ENCODE peak calls at places on chromosome 17, in six cellular contexts. One of them, this sample, is unnamed.

GRCh38 chr17:56230660-56231059 is 77.4 kb downstream of the ANKFN1 start:
- DNase-seq in fibroblast of lung: peak
- DNase-seq in mesendoderm: no peak
- DNase-seq in SK-N-SH: no peak
- DNase-seq in neural progenitor cell: no peak
- DNase-seq in astrocyte: peak
- DNase-seq in this sample: no peak

GRCh38 chr17:68346448-68346847 is 55.2 kb downstream of the ARSG start:
- DNase-seq in fibroblast of lung: no peak
- DNase-seq in mesendoderm: no peak
- DNase-seq in SK-N-SH: no peak
- DNase-seq in neural progenitor cell: peak
- DNase-seq in astrocyte: no peak
- DNase-seq in this sample: no peak

GRCh38 chr17:68562736-68563135 is 38.4 kb downstream of the FAM20A start:
- DNase-seq in fibroblast of lung: no peak
- DNase-seq in mesendoderm: no peak
- DNase-seq in SK-N-SH: no peak
- DNase-seq in neural progenitor cell: no peak
- DNase-seq in astrocyte: no peak
- DNase-seq in this sample: peak

GRCh38 chr17:60039509-60040442 is 38.9 kb downstream of the HEATR6 start:
- DNase-seq in fibroblast of lung: no peak
- DNase-seq in mesendoderm: peak
- DNase-seq in SK-N-SH: peak
- DNase-seq in neural progenitor cell: no peak
- DNase-seq in astrocyte: no peak
- DNase-seq in this sample: peak

GRCh38 chr17:39235555-39236221 is 9.9 kb upstream of the STAC2 start:
- DNase-seq in fibroblast of lung: peak
- DNase-seq in mesendoderm: peak
- DNase-seq in SK-N-SH: peak
- DNase-seq in neural progenitor cell: peak
- DNase-seq in astrocyte: peak
- DNase-seq in this sample: peak

GRCh38 chr17:8091033-8091687 is 3.6 kb upstream of the ALOX12B start:
- DNase-seq in fibroblast of lung: no peak
- DNase-seq in mesendoderm: no peak
- DNase-seq in SK-N-SH: no peak
- DNase-seq in neural progenitor cell: no peak
- DNase-seq in astrocyte: no peak
- DNase-seq in this sample: no peak

GRCh38 chr17:60080545-60080944 is 1.8 kb upstream of the HEATR6 start:
- DNase-seq in fibroblast of lung: no peak
- DNase-seq in mesendoderm: no peak
- DNase-seq in SK-N-SH: no peak
- DNase-seq in neural progenitor cell: no peak
- DNase-seq in astrocyte: no peak
- DNase-seq in this sample: no peak

GRCh38 chr17:76681222-76682137 is 29.3 kb downstream of the MXRA7 start:
- DNase-seq in fibroblast of lung: peak
- DNase-seq in mesendoderm: peak
- DNase-seq in SK-N-SH: peak
- DNase-seq in neural progenitor cell: peak
- DNase-seq in astrocyte: peak
- DNase-seq in this sample: peak

GRCh38 chr17:70137451-70138230 is 31.7 kb upstream of the KCNJ2 start:
- DNase-seq in fibroblast of lung: peak
- DNase-seq in mesendoderm: peak
- DNase-seq in SK-N-SH: no peak
- DNase-seq in neural progenitor cell: no peak
- DNase-seq in astrocyte: peak
- DNase-seq in this sample: peak

GRCh38 chr17:53607475-53607874 is 215.3 kb upstream of the KIF2B start:
- DNase-seq in fibroblast of lung: no peak
- DNase-seq in mesendoderm: peak
- DNase-seq in SK-N-SH: no peak
- DNase-seq in neural progenitor cell: peak
- DNase-seq in astrocyte: no peak
- DNase-seq in this sample: peak

GRCh38 chr17:63751806-63752205 is 10.2 kb upstream of the STRADA start:
- DNase-seq in fibroblast of lung: no peak
- DNase-seq in mesendoderm: no peak
- DNase-seq in SK-N-SH: no peak
- DNase-seq in neural progenitor cell: no peak
- DNase-seq in astrocyte: no peak
- DNase-seq in this sample: no peak

GRCh38 chr17:79042421-79043190 is 18.6 kb downstream of the C1QTNF1 start:
- DNase-seq in fibroblast of lung: peak
- DNase-seq in mesendoderm: peak
- DNase-seq in SK-N-SH: peak
- DNase-seq in neural progenitor cell: peak
- DNase-seq in astrocyte: no peak
- DNase-seq in this sample: peak

GRCh38 chr17:34886831-34887230 is 74.4 kb downstream of the CCT6B start:
- DNase-seq in fibroblast of lung: no peak
- DNase-seq in mesendoderm: peak
- DNase-seq in SK-N-SH: no peak
- DNase-seq in neural progenitor cell: no peak
- DNase-seq in astrocyte: no peak
- DNase-seq in this sample: peak

GRCh38 chr17:15942207-15942833 is 2.6 kb upstream of the ADORA2B start:
- DNase-seq in fibroblast of lung: no peak
- DNase-seq in mesendoderm: no peak
- DNase-seq in SK-N-SH: no peak
- DNase-seq in neural progenitor cell: no peak
- DNase-seq in astrocyte: no peak
- DNase-seq in this sample: no peak

GRCh38 chr17:10041916-10042588 is 137.0 kb upstream of the RCVRN start:
- DNase-seq in fibroblast of lung: no peak
- DNase-seq in mesendoderm: no peak
- DNase-seq in SK-N-SH: no peak
- DNase-seq in neural progenitor cell: no peak
- DNase-seq in astrocyte: no peak
- DNase-seq in this sample: no peak

GRCh38 chr17:77493901-77494663 is 353.3 kb downstream of the SEC14L1 start:
- DNase-seq in fibroblast of lung: no peak
- DNase-seq in mesendoderm: no peak
- DNase-seq in SK-N-SH: peak
- DNase-seq in neural progenitor cell: no peak
- DNase-seq in astrocyte: no peak
- DNase-seq in this sample: peak

GRCh38 chr17:68719431-68719830 is 118.3 kb upstream of the FAM20A start:
- DNase-seq in fibroblast of lung: peak
- DNase-seq in mesendoderm: no peak
- DNase-seq in SK-N-SH: no peak
- DNase-seq in neural progenitor cell: no peak
- DNase-seq in astrocyte: no peak
- DNase-seq in this sample: no peak

GRCh38 chr17:37092041-37092440 is 143.3 kb downstream of the AATF start:
- DNase-seq in fibroblast of lung: no peak
- DNase-seq in mesendoderm: no peak
- DNase-seq in SK-N-SH: no peak
- DNase-seq in neural progenitor cell: no peak
- DNase-seq in astrocyte: peak
- DNase-seq in this sample: peak

GRCh38 chr17:73962308-73962707 is 241.2 kb upstream of the RPL38 start:
- DNase-seq in fibroblast of lung: no peak
- DNase-seq in mesendoderm: no peak
- DNase-seq in SK-N-SH: no peak
- DNase-seq in neural progenitor cell: no peak
- DNase-seq in astrocyte: no peak
- DNase-seq in this sample: no peak

GRCh38 chr17:64418506-64419339 is 28.1 kb upstream of the PECAM1 start:
- DNase-seq in fibroblast of lung: peak
- DNase-seq in mesendoderm: peak
- DNase-seq in SK-N-SH: peak
- DNase-seq in neural progenitor cell: peak
- DNase-seq in astrocyte: peak
- DNase-seq in this sample: no peak

GRCh38 chr17:27551701-27552466 is 79.1 kb upstream of the LGALS9 start:
- DNase-seq in fibroblast of lung: no peak
- DNase-seq in mesendoderm: peak
- DNase-seq in SK-N-SH: no peak
- DNase-seq in neural progenitor cell: no peak
- DNase-seq in astrocyte: no peak
- DNase-seq in this sample: peak

GRCh38 chr17:68197997-68198930 is 49.6 kb upstream of the AMZ2 start:
- DNase-seq in fibroblast of lung: no peak
- DNase-seq in mesendoderm: peak
- DNase-seq in SK-N-SH: peak
- DNase-seq in neural progenitor cell: peak
- DNase-seq in astrocyte: no peak
- DNase-seq in this sample: peak

GRCh38 chr17:3724373-3725077 is 822 bp downstream of the HASPIN start:
- DNase-seq in fibroblast of lung: no peak
- DNase-seq in mesendoderm: peak
- DNase-seq in SK-N-SH: no peak
- DNase-seq in neural progenitor cell: no peak
- DNase-seq in astrocyte: no peak
- DNase-seq in this sample: no peak

GRCh38 chr17:32962320-32962707 is 29.3 kb upstream of the SPACA3 start:
- DNase-seq in fibroblast of lung: no peak
- DNase-seq in mesendoderm: peak
- DNase-seq in SK-N-SH: no peak
- DNase-seq in neural progenitor cell: no peak
- DNase-seq in astrocyte: no peak
- DNase-seq in this sample: no peak

GRCh38 chr17:68533887-68534700 is 21.9 kb downstream of the PRKAR1A start:
- DNase-seq in fibroblast of lung: peak
- DNase-seq in mesendoderm: peak
- DNase-seq in SK-N-SH: no peak
- DNase-seq in neural progenitor cell: no peak
- DNase-seq in astrocyte: peak
- DNase-seq in this sample: no peak

GRCh38 chr17:80279895-80280294 is 19.2 kb downstream of the RNF213 start:
- DNase-seq in fibroblast of lung: peak
- DNase-seq in mesendoderm: no peak
- DNase-seq in SK-N-SH: peak
- DNase-seq in neural progenitor cell: no peak
- DNase-seq in astrocyte: peak
- DNase-seq in this sample: no peak

GRCh38 chr17:44273607-44274006 is 5.7 kb upstream of the SLC4A1 start:
- DNase-seq in fibroblast of lung: no peak
- DNase-seq in mesendoderm: peak
- DNase-seq in SK-N-SH: no peak
- DNase-seq in neural progenitor cell: peak
- DNase-seq in astrocyte: no peak
- DNase-seq in this sample: peak

GRCh38 chr17:62767997-62768396 is 40.1 kb downstream of the MARCHF10 start:
- DNase-seq in fibroblast of lung: no peak
- DNase-seq in mesendoderm: no peak
- DNase-seq in SK-N-SH: no peak
- DNase-seq in neural progenitor cell: no peak
- DNase-seq in astrocyte: no peak
- DNase-seq in this sample: no peak

GRCh38 chr17:32497431-32498205 is 10.8 kb downstream of the CDK5R1 start:
- DNase-seq in fibroblast of lung: peak
- DNase-seq in mesendoderm: peak
- DNase-seq in SK-N-SH: no peak
- DNase-seq in neural progenitor cell: no peak
- DNase-seq in astrocyte: peak
- DNase-seq in this sample: peak

GRCh38 chr17:36611345-36612072 is 10.1 kb downstream of the MRM1 start:
- DNase-seq in fibroblast of lung: peak
- DNase-seq in mesendoderm: no peak
- DNase-seq in SK-N-SH: no peak
- DNase-seq in neural progenitor cell: no peak
- DNase-seq in astrocyte: peak
- DNase-seq in this sample: no peak

GRCh38 chr17:12510535-12510934 is 155.2 kb upstream of the MYOCD start:
- DNase-seq in fibroblast of lung: peak
- DNase-seq in mesendoderm: no peak
- DNase-seq in SK-N-SH: no peak
- DNase-seq in neural progenitor cell: no peak
- DNase-seq in astrocyte: peak
- DNase-seq in this sample: no peak

GRCh38 chr17:40551874-40552768 is 13.2 kb downstream of the CCR7 start:
- DNase-seq in fibroblast of lung: peak
- DNase-seq in mesendoderm: no peak
- DNase-seq in SK-N-SH: no peak
- DNase-seq in neural progenitor cell: no peak
- DNase-seq in astrocyte: peak
- DNase-seq in this sample: peak
- H3K9ac ChIP-seq in fibroblast of lung: peak
- H3K9ac ChIP-seq in mesendoderm: no peak
- H3K9ac ChIP-seq in SK-N-SH: peak
- H3K9ac ChIP-seq in neural progenitor cell: no peak
- H3K9ac ChIP-seq in astrocyte: peak
- H3K9ac ChIP-seq in this sample: no peak

GRCh38 chr17:1628856-1629646 is 417 bp upstream of the SLC43A2 start:
- DNase-seq in fibroblast of lung: peak
- DNase-seq in mesendoderm: peak
- DNase-seq in SK-N-SH: peak
- DNase-seq in neural progenitor cell: peak
- DNase-seq in astrocyte: peak
- DNase-seq in this sample: peak
- H3K4me3 ChIP-seq in fibroblast of lung: peak
- H3K4me3 ChIP-seq in mesendoderm: peak
- H3K4me3 ChIP-seq in SK-N-SH: peak
- H3K4me3 ChIP-seq in neural progenitor cell: peak
- H3K4me3 ChIP-seq in astrocyte: peak
- H3K4me3 ChIP-seq in this sample: peak

GRCh38 chr17:17055286-17056166 is 13.3 kb downstream of the MPRIP start:
- DNase-seq in fibroblast of lung: no peak
- DNase-seq in mesendoderm: no peak
- DNase-seq in SK-N-SH: no peak
- DNase-seq in neural progenitor cell: no peak
- DNase-seq in astrocyte: no peak
- DNase-seq in this sample: peak
- H3K27ac ChIP-seq in fibroblast of lung: no peak
- H3K27ac ChIP-seq in mesendoderm: no peak
- H3K27ac ChIP-seq in SK-N-SH: no peak
- H3K27ac ChIP-seq in neural progenitor cell: no peak
- H3K27ac ChIP-seq in astrocyte: no peak
- H3K27ac ChIP-seq in this sample: no peak

GRCh38 chr17:29379084-29379811 is 10.9 kb upstream of the TAOK1 start:
- DNase-seq in fibroblast of lung: peak
- DNase-seq in mesendoderm: peak
- DNase-seq in SK-N-SH: no peak
- DNase-seq in neural progenitor cell: peak
- DNase-seq in astrocyte: no peak
- DNase-seq in this sample: no peak
- H3K9ac ChIP-seq in fibroblast of lung: no peak
- H3K9ac ChIP-seq in mesendoderm: no peak
- H3K9ac ChIP-seq in SK-N-SH: no peak
- H3K9ac ChIP-seq in neural progenitor cell: no peak
- H3K9ac ChIP-seq in astrocyte: no peak
- H3K9ac ChIP-seq in this sample: no peak

This sample was measured in endodermal cell.